ENCODE peak calls at places on chromosomes 12 and 14, in seven cellular contexts. C is stimulated activated CD8-positive, alpha-beta memory T cell treated with anti-CD3 and anti-CD28 coated beads, Interleukin-15, amount 100 ng/mL, for 1 hour; D is ovary; V is HS-5; Y is AG04450; N is NCI-H1417; T is fibroblast of mammary gland. Z is an unnamed sample.

GRCh38 chr14:29607129-29607528 is 320.5 kb downstream of the PRKD1 start:
- DNase-seq in T (no peak), C (no peak), Y (no peak), V (no peak), D (no peak), N (no peak), Z (no peak)

GRCh38 chr14:78399316-78399889 is 229.2 kb downstream of the NRXN3 start:
- DNase-seq in V (no peak), D (no peak), C (no peak), N (no peak), Y (no peak), T (peak; percentile 50), Z (peak; percentile 2)

GRCh38 chr14:105092124-105092911 is 27.1 kb upstream of the GPR132 start:
- DNase-seq in N (no peak), C (no peak), T (no peak), V (no peak), Y (no peak), D (peak; percentile 49), Z (peak; percentile 68)

GRCh38 chr12:91205791-91206190 is 23.2 kb upstream of the DCN start:
- DNase-seq in T (no peak), V (no peak), D (no peak), C (no peak), N (no peak), Y (no peak), Z (peak; percentile 50)

GRCh38 chr14:38481939-38482678 is 226.2 kb upstream of the CLEC14A start:
- DNase-seq in V (no peak), T (peak; percentile 71), D (no peak), N (peak; percentile 82), C (no peak), Y (no peak), Z (peak; percentile 67)

GRCh38 chr12:47775100-47775911 is 2.3 kb downstream of the SLC48A1 start:
- DNase-seq in C (no peak), T (peak; percentile 45), V (no peak), D (peak; percentile 62), Y (no peak), N (no peak), Z (peak; percentile 44)

GRCh38 chr14:52700701-52701172 is 5.4 kb upstream of the ERO1A start:
- DNase-seq in V (no peak), D (no peak), N (no peak), C (no peak), Y (no peak), T (peak; percentile 9), Z (peak; percentile 24)

GRCh38 chr12:14979468-14979867 is 6.6 kb downstream of the PDE6H start:
- DNase-seq in T (no peak), C (no peak), D (no peak), N (no peak), V (no peak), Y (no peak), Z (no peak)

GRCh38 chr14:75306917-75307699 is 28.5 kb downstream of the FOS start:
- DNase-seq in C (no peak), Y (no peak), N (peak; percentile 86), T (peak; percentile 24), V (no peak), D (no peak), Z (peak; percentile 47)

GRCh38 chr14:21049263-21049662 is 7.1 kb downstream of the RNASE7 start:
- DNase-seq in T (peak; percentile 66), Y (no peak), N (no peak), V (no peak), C (no peak), D (no peak), Z (peak; percentile 32)

GRCh38 chr14:77151918-77152588 is 10.5 kb upstream of the ZDHHC22 start:
- DNase-seq in V (no peak), C (no peak), D (no peak), Y (no peak), N (peak; percentile 49), T (peak; percentile 23), Z (peak; percentile 30)

GRCh38 chr12:51907864-51908425 is 641 bp downstream of the ACVRL1 start:
- DNase-seq in V (no peak), N (no peak), C (no peak), D (no peak), T (no peak), Y (no peak), Z (no peak)

GRCh38 chr14:29993148-29993547 is 65.5 kb upstream of the PRKD1 start:
- DNase-seq in D (no peak), N (no peak), T (no peak), Y (no peak), C (no peak), V (no peak), Z (no peak)